ENCODE peak calls at places on chromosome 12, in five cellular contexts. K is lung, N is tibial artery, Q is hepatocyte, L is mesendoderm. E is an unnamed sample. For H3K4me1 and H3K36me3, the result is how much of the 10 kb centered on the place peaks cover.

GRCh38 chr12:67002711-67003110 is 266.4 kb upstream of the CAND1 start:
- DNase-seq in N (no peak), Q (no peak), L (no peak), K (no peak), E (no peak)

GRCh38 chr12:111454716-111455447 is 49.2 kb downstream of the SH2B3 start:
- DNase-seq in N (no peak), K (peak), L (no peak), Q (no peak), E (no peak)

GRCh38 chr12:29008786-29009185 is 140.3 kb upstream of the FAR2 start:
- DNase-seq in Q (no peak), N (no peak), L (no peak), K (no peak), E (no peak)

GRCh38 chr12:65567820-65568219 is 256.5 kb upstream of the HMGA2 start:
- DNase-seq in N (no peak), Q (no peak), K (no peak), L (no peak), E (no peak)

GRCh38 chr12:12927211-12928079 is 24.5 kb downstream of the GPRC5D start:
- DNase-seq in L (peak), N (no peak), Q (no peak), K (peak), E (no peak)

GRCh38 chr12:90510948-90511347 is 444.0 kb downstream of the CCER1 start:
- DNase-seq in K (no peak), Q (no peak), L (no peak), N (no peak), E (no peak)

GRCh38 chr12:89706551-89707348 is 1.9 kb downstream of the ATP2B1 start:
- DNase-seq in Q (peak), K (no peak), L (peak), N (no peak), E (no peak)

GRCh38 chr12:12486661-12487240 is 75.9 kb downstream of the DUSP16 start:
- DNase-seq in Q (peak), N (no peak), L (no peak), K (no peak), E (no peak)

GRCh38 chr12:91818236-91819131 is 327.2 kb downstream of the BTG1 start:
- DNase-seq in Q (peak), K (no peak), N (no peak), L (no peak), E (no peak)

GRCh38 chr12:119842380-119842779 is 34.7 kb downstream of the CIT start:
- DNase-seq in K (no peak), Q (no peak), N (no peak), L (no peak), E (no peak)

GRCh38 chr12:85179680-85180300 is 100.2 kb upstream of the ALX1 start:
- DNase-seq in Q (no peak), L (no peak), N (no peak), K (no peak), E (no peak)

GRCh38 chr12:1878695-1879094 is 39.8 kb downstream of the CACNA2D4 start:
- DNase-seq in Q (peak), L (no peak), K (peak), N (no peak), E (no peak)

GRCh38 chr12:108594-108993 is 42.0 kb downstream of the IQSEC3 start:
- DNase-seq in L (no peak), K (no peak), Q (no peak), N (no peak), E (peak)

GRCh38 chr12:116544656-116545055 is 14.5 kb upstream of the MAP1LC3B2 start:
- DNase-seq in N (peak), L (no peak), K (no peak), Q (no peak), E (peak)

GRCh38 chr12:54021432-54022013 is 6.7 kb upstream of the HOXC6 start:
- DNase-seq in L (peak), Q (no peak), N (no peak), K (no peak), E (no peak)
- H3K4me1 ChIP-seq in L (under half), Q (under half), N (under half), K (under half), E (under half)

GRCh38 chr12:96208801-96209534 is 14.8 kb downstream of the ELK3 start:
- DNase-seq in Q (no peak), L (no peak), N (no peak), K (no peak), E (no peak)
- H3K36me3 ChIP-seq in Q (under half), L (under half), N (under half), K (under half), E (under half)

GRCh38 chr12:76041406-76041805 is 9.8 kb upstream of the PHLDA1 start:
- DNase-seq in L (no peak), N (no peak), K (no peak), Q (no peak), E (no peak)

GRCh38 chr12:76035045-76035444 is 3.5 kb upstream of the PHLDA1 start:
- DNase-seq in Q (no peak), N (no peak), K (no peak), L (no peak), E (no peak)

GRCh38 chr12:76040461-76040860 is 8.9 kb upstream of the PHLDA1 start:
- DNase-seq in L (no peak), Q (no peak), K (no peak), N (no peak), E (no peak)

GRCh38 chr12:76038176-76038575 is 6.6 kb upstream of the PHLDA1 start:
- DNase-seq in K (no peak), Q (no peak), L (peak), N (no peak), E (no peak)

GRCh38 chr12:76037130-76038105 is 5.8 kb upstream of the PHLDA1 start:
- DNase-seq in Q (peak), L (peak), N (no peak), K (no peak), E (no peak)
- H3K4me1 ChIP-seq in Q (under half), L (under half), N (under half), K (under half), E (under half)

DNA sequence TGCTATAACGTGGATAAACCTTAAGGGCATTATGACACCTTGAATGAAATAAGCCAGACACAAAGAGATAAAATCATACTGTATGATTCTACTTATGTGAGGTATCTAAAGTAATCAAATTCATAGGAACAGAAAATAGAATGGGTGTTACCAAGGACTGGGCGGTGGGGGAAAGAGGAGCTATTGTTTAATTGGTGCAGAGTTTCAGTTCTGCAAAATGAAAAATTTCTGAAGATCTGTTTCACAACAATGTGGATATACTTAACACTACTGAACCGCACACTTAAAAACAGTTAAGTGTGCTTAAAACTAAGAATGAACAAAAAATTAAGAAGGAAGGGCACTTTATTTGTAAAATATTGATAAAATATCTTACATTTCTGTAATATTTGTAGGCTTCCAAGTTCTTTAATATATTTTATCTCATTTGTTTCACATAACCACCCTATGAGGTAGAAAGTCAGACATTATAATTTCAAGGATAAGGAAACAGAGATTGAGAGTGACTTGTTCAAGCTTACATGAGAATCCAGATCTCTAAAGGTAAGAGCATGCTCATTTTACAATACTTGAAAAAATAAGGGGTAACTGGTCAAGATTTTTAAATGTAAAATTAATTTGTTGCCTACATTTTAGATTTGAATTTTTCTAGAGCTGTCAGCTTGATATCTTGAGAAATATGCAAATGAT is 14.9 kb downstream of the LTA4H start:
- DNase-seq in L (no peak), K (no peak), Q (no peak), N (no peak), E (no peak)
- H3K36me3 ChIP-seq in L (under half), K (under half), Q (under half), N (half or more), E (under half)

GRCh38 chr12:21305666-21306065 is 29.1 kb downstream of the SLCO1A2 start:
- DNase-seq in N (no peak), K (no peak), Q (no peak), L (no peak), E (no peak)

GRCh38 chr12:21296348-21296747 is 38.4 kb downstream of the SLCO1A2 start:
- DNase-seq in K (no peak), Q (no peak), N (no peak), L (no peak), E (no peak)

GRCh38 chr12:21296751-21297406 is 37.8 kb downstream of the SLCO1A2 start:
- DNase-seq in K (no peak), N (no peak), L (peak), Q (peak), E (no peak)

DNA sequence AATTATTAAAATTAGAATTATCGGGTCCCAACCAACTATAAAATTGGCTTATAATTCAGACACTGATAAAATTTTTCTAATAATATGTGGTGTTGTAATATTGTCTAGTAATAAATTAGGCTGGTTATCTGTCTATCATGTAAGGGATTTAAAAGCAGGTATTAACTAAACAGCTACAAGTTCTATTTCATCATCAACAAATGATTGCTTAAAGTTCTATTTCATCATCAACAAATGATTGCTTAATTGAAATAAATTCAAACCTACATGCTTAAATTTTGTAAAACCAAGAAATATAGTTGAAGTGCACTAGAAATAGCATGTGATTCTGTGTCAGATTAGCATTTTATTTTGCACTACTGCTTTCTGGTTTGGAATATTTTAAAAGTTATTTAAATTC is 34.1 kb downstream of the SLCO1A2 start:
- DNase-seq in Q (no peak), N (no peak), L (no peak), K (no peak), E (no peak)
- H3K4me1 ChIP-seq in Q (under half), N (under half), L (under half), K (under half), E (under half)

GRCh38 chr12:113269257-113269943 is 48.1 kb downstream of the TPCN1 start:
- DNase-seq in L (no peak), N (no peak), Q (no peak), K (no peak), E (no peak)

GRCh38 chr12:113271853-113272561 is 50.7 kb downstream of the TPCN1 start:
- DNase-seq in N (peak), Q (peak), L (peak), K (peak), E (peak)

GRCh38 chr12:113271466-113271852 is 50.2 kb downstream of the TPCN1 start:
- DNase-seq in L (no peak), N (no peak), K (no peak), Q (no peak), E (no peak)

GRCh38 chr12:113268621-113269020 is 47.4 kb downstream of the TPCN1 start:
- DNase-seq in L (no peak), Q (no peak), K (no peak), N (no peak), E (peak)

GRCh38 chr12:113270709-113271009 is 49.4 kb downstream of the TPCN1 start:
- DNase-seq in Q (no peak), N (no peak), L (no peak), K (no peak), E (peak)
- H3K36me3 ChIP-seq in Q (under half), N (half or more), L (under half), K (under half), E (under half)

GRCh38 chr12:3041558-3042164 is 35.5 kb upstream of the TSPAN9 start:
- DNase-seq in K (peak), N (peak), L (peak), Q (peak), E (peak)
- H3K4me1 ChIP-seq in K (under half), N (under half), L (under half), Q (under half), E (under half)